ENCODE peak calls at places on chromosomes 13 and 19, in six cellular contexts. J is nephron progenitor cell; H is activated CD8-positive, alpha-beta memory T cell treated with anti-CD3 and anti-CD28 coated beads for 4 hours; R is MV-4-11; T is brain microvascular endothelial cell; I is T1000. A is an unnamed sample.

GRCh38 chr13:97506511-97506910 is 72.5 kb downstream of the RAP2A start:
- DNase-seq in H (no peak), T (peak; percentile 41), I (no peak), J (no peak), R (peak; percentile 5), A (peak; percentile 17)

GRCh38 chr19:2202366-2202765 is 33.8 kb downstream of the PLEKHJ1 start:
- DNase-seq in J (no peak), H (no peak), T (no peak), I (no peak), R (no peak), A (no peak)

GRCh38 chr19:3760871-3761361 is 576 bp downstream of the APBA3 start:
- DNase-seq in J (no peak), H (no peak), T (peak; percentile 2), I (no peak), R (no peak), A (no peak)

GRCh38 chr19:11179716-11180297 is 17.5 kb downstream of the KANK2 start:
- DNase-seq in J (no peak), T (no peak), H (no peak), R (no peak), I (no peak), A (no peak)

GRCh38 chr13:83019986-83020385 is 862.3 kb downstream of the SLITRK1 start:
- DNase-seq in J (no peak), T (no peak), R (no peak), H (no peak), I (no peak), A (no peak)

GRCh38 chr13:37870895-37871550 is 1.5 kb upstream of the TRPC4 start:
- DNase-seq in I (no peak), R (no peak), H (no peak), T (peak; percentile 61), J (no peak), A (no peak)

GRCh38 chr13:52377898-52378297 is 28.1 kb downstream of the THSD1 start:
- DNase-seq in J (no peak), T (no peak), H (no peak), I (no peak), R (no peak), A (no peak)

GRCh38 chr19:17598953-17599352 is 43.5 kb downstream of the COLGALT1 start:
- DNase-seq in H (no peak), J (no peak), T (no peak), R (peak; percentile 50), I (no peak), A (no peak)

GRCh38 chr19:46901701-46902401 is 41.1 kb downstream of the ARHGAP35 start:
- DNase-seq in I (no peak), H (no peak), T (no peak), J (no peak), R (no peak), A (no peak)

GRCh38 chr19:53864308-53864836 is 3.3 kb upstream of the MYADM start:
- DNase-seq in J (no peak), I (no peak), H (no peak), T (no peak), R (no peak), A (no peak)

GRCh38 chr13:99657848-99658265 is 156.6 kb downstream of the TM9SF2 start:
- DNase-seq in H (peak; percentile 3), T (peak; percentile 35), I (no peak), R (no peak), J (peak; percentile 52), A (no peak)

GRCh38 chr13:86856996-86857395 is 814.2 kb upstream of the SLITRK5 start:
- DNase-seq in J (peak; percentile 18), R (no peak), H (no peak), I (no peak), T (peak; percentile 60), A (no peak)

GRCh38 chr13:101576452-101576851 is 124.0 kb downstream of the ITGBL1 start:
- DNase-seq in I (no peak), T (peak; percentile 26), J (no peak), R (no peak), H (no peak), A (no peak)

GRCh38 chr19:42196011-42197001 is 21.2 kb downstream of the DEDD2 start:
- DNase-seq in T (no peak), I (no peak), H (no peak), J (no peak), R (no peak), A (no peak)

GRCh38 chr19:35436477-35437141 is 11.4 kb upstream of the FFAR2 start:
- DNase-seq in T (no peak), H (peak; percentile 21), I (no peak), R (peak; percentile 98), J (no peak), A (peak; percentile 82)

GRCh38 chr13:34719060-34719875 is 222.8 kb upstream of the NBEA start:
- DNase-seq in R (no peak), T (no peak), H (no peak), I (no peak), J (no peak), A (no peak)

GRCh38 chr13:50543767-50544166 is 299.7 kb downstream of the DLEU7 start:
- DNase-seq in I (no peak), T (peak; percentile 84), J (no peak), R (no peak), H (no peak), A (no peak)

GRCh38 chr19:3375221-3376088 is 9.1 kb downstream of the NFIC start:
- DNase-seq in H (no peak), T (no peak), R (no peak), I (no peak), J (no peak), A (no peak)

GRCh38 chr19:1265611-1266115 is 3.5 kb upstream of the CIRBP start:
- DNase-seq in I (peak; percentile 97), J (no peak), R (peak; percentile 81), H (no peak), T (peak; percentile 67), A (peak; percentile 57)

GRCh38 chr19:19399733-19400438 is 5.6 kb upstream of the GATAD2A start:
- DNase-seq in I (no peak), T (peak; percentile 17), J (no peak), R (no peak), H (no peak), A (no peak)

GRCh38 chr19:30091856-30092255 is 149.8 kb downstream of the URI1 start:
- DNase-seq in I (no peak), T (no peak), J (no peak), R (no peak), H (no peak), A (no peak)

GRCh38 chr19:41753159-41753558 is 2.2 kb upstream of the CEACAM6 start:
- DNase-seq in I (no peak), J (peak; percentile 36), H (peak; percentile 38), T (peak; percentile 2), R (peak; percentile 64), A (peak; percentile 74)

GRCh38 chr19:54532528-54532927 is 29.9 kb downstream of the LAIR2 start:
- DNase-seq in R (peak; percentile 91), I (no peak), J (no peak), T (no peak), H (no peak), A (no peak)

GRCh38 chr19:34181111-34181864 is 9.0 kb downstream of the LSM14A start:
- DNase-seq in I (no peak), J (no peak), T (no peak), R (peak; percentile 32), H (no peak), A (no peak)

GRCh38 chr19:38869836-38870607 is 8.1 kb downstream of the RINL start:
- DNase-seq in I (no peak), R (peak; percentile 65), J (peak; percentile 81), H (peak; percentile 87), T (peak; percentile 18), A (peak; percentile 92)

GRCh38 chr19:47714339-47714738 is 1.1 kb downstream of the EHD2 start:
- DNase-seq in T (no peak), H (no peak), I (no peak), J (no peak), R (no peak), A (no peak)

GRCh38 chr19:40596608-40597328 is 4.4 kb upstream of the LTBP4 start:
- DNase-seq in I (peak; percentile 64), J (peak; percentile 75), T (no peak), R (no peak), H (no peak), A (no peak)

GRCh38 chr13:69124996-69125395 is 982.6 kb upstream of the ATXN8OS start:
- DNase-seq in I (no peak), J (no peak), H (no peak), R (no peak), T (no peak), A (no peak)

GRCh38 chr19:15862444-15862843 is 35.4 kb downstream of the CYP4F2 start:
- DNase-seq in T (no peak), H (no peak), I (no peak), R (no peak), J (no peak), A (no peak)

GRCh38 chr13:30654430-30654829 is 36.7 kb downstream of the USPL1 start:
- DNase-seq in T (no peak), H (no peak), J (no peak), R (no peak), I (no peak), A (no peak)

GRCh38 chr13:95226051-95226450 is 75.2 kb downstream of the ABCC4 start:
- DNase-seq in T (no peak), R (no peak), H (no peak), I (no peak), J (no peak), A (no peak)

GRCh38 chr13:44506251-44506650 is 69.9 kb downstream of the TSC22D1 start:
- DNase-seq in H (no peak), I (no peak), R (no peak), T (no peak), J (no peak), A (no peak)

GRCh38 chr19:42113641-42114348 is 18.5 kb downstream of the POU2F2 start:
- DNase-seq in J (peak; percentile 60), T (peak; percentile 96), I (peak; percentile 84), H (no peak), R (peak; percentile 11), A (no peak)

A was measured in KBM-7.